ENCODE peak calls at places on chromosome 5, in eight cellular contexts. B, K, S, O, T, I, W and A are unnamed samples.

GRCh38 chr5:157539623-157540022 is 36.0 kb downstream of the ADAM19 start:
- DNase-seq in B (no peak), K (no peak), S (no peak), O (no peak), T (no peak), I (no peak), W (no peak), A (no peak)

GRCh38 chr5:132003170-132003744 is 8.2 kb downstream of the ACSL6 start:
- DNase-seq in B (peak; percentile 89), K (no peak), S (peak; percentile 92), O (no peak), T (no peak), I (no peak), W (no peak), A (peak; percentile 26)

GRCh38 chr5:159902444-159903121 is 13.7 kb upstream of the ADRA1B start:
- DNase-seq in B (no peak), K (peak; percentile 93), S (no peak), O (no peak), T (peak; percentile 65), I (no peak), W (peak; percentile 96), A (peak; percentile 48)

GRCh38 chr5:132215329-132215728 is 12.3 kb downstream of the P4HA2 start:
- DNase-seq in B (peak; percentile 97), K (peak; percentile 80), S (no peak), O (peak; percentile 91), T (no peak), I (no peak), W (peak; percentile 33), A (peak; percentile 99)

GRCh38 chr5:58184910-58185309 is 275.0 kb downstream of the PLK2 start:
- DNase-seq in B (no peak), K (peak; percentile 18), S (no peak), O (no peak), T (no peak), I (no peak), W (no peak), A (peak; percentile 80)

GRCh38 chr5:180153991-180154390 is 55.0 kb downstream of the RASGEF1C start:
- DNase-seq in B (no peak), K (no peak), S (no peak), O (no peak), T (no peak), I (no peak), W (no peak), A (no peak)

GRCh38 chr5:139880416-139881144 is 85.0 kb downstream of the PSD2 start:
- DNase-seq in B (no peak), K (no peak), S (no peak), O (no peak), T (no peak), I (no peak), W (no peak), A (no peak)

GRCh38 chr5:130135506-130135905 is 231.2 kb downstream of the CHSY3 start:
- DNase-seq in B (no peak), K (peak; percentile 3), S (no peak), O (peak; percentile 24), T (no peak), I (no peak), W (no peak), A (peak; percentile 74)

GRCh38 chr5:83471405-83472212 is at the start of gene VCAN:
- DNase-seq in B (peak; percentile 55), K (peak; percentile 95), S (peak; percentile 90), O (no peak), T (peak; percentile 53), I (no peak), W (no peak), A (peak; percentile 89)

GRCh38 chr5:93192107-93192506 is 388.9 kb downstream of the NR2F1-AS1 start:
- DNase-seq in B (no peak), K (peak; percentile 81), S (no peak), O (no peak), T (peak; percentile 91), I (no peak), W (peak; percentile 81), A (peak; percentile 81)

GRCh38 chr5:42302186-42302585 is 121.1 kb upstream of the GHR start:
- DNase-seq in B (no peak), K (no peak), S (no peak), O (no peak), T (no peak), I (no peak), W (no peak), A (no peak)

GRCh38 chr5:41416336-41416735 is 94.1 kb downstream of the PLCXD3 start:
- DNase-seq in B (no peak), K (no peak), S (no peak), O (no peak), T (no peak), I (no peak), W (no peak), A (peak; percentile 30)